ENCODE peak calls at places on chromosomes 12 and 14, in ten cellular contexts. Z is heart right ventricle; A is heart left ventricle; M is SK-N-SH; N is AG04450; V is GM23248; Y is CD8-positive, alpha-beta memory T cell; K is effector memory CD4-positive, alpha-beta T cell; J is left ventricle myocardium inferior; Q is upper lobe of right lung. W is an unnamed sample.
A peak's percentile ranks its signal among the peaks of the same experiment; 100 is the strongest.

GRCh38 chr12:93943766-93944165 is 204.6 kb upstream of the PLXNC1 start:
- DNase-seq in J (no peak), V (peak; percentile 90), N (no peak), A (no peak), Z (no peak), M (no peak), Q (no peak), Y (no peak), K (no peak), W (no peak)

GRCh38 chr12:93325855-93326254 is 51.9 kb upstream of the NUDT4 start:
- DNase-seq in Y (no peak), N (no peak), Z (no peak), Q (no peak), V (peak; percentile 95), J (no peak), A (no peak), K (no peak), M (no peak), W (no peak)

GRCh38 chr12:127480775-127481314 is 786.1 kb upstream of the TMEM132C start:
- DNase-seq in K (no peak), V (no peak), M (no peak), Q (no peak), Y (no peak), Z (no peak), A (no peak), N (no peak), J (no peak), W (no peak)

GRCh38 chr12:116265361-116266128 is 11.9 kb downstream of the MED13L start:
- DNase-seq in Q (no peak), Z (no peak), K (no peak), V (peak; percentile 64), A (no peak), J (no peak), Y (no peak), N (no peak), M (no peak), W (no peak)

GRCh38 chr12:12582895-12583303 is 20.2 kb upstream of the DUSP16 start:
- DNase-seq in J (no peak), Z (no peak), M (no peak), A (no peak), N (no peak), Y (no peak), K (no peak), V (peak; percentile 52), Q (no peak), W (no peak)

GRCh38 chr12:121925361-121925725 is 7.0 kb downstream of the CFAP251 start:
- DNase-seq in K (no peak), Q (no peak), Z (no peak), Y (no peak), M (no peak), J (no peak), N (no peak), V (peak; percentile 91), A (no peak), W (no peak)

GRCh38 chr12:25769076-25769945 is 189.2 kb upstream of the RASSF8 start:
- DNase-seq in A (no peak), K (no peak), Q (no peak), Z (no peak), N (peak; percentile 49), J (no peak), V (peak; percentile 93), Y (no peak), M (no peak), W (no peak)

GRCh38 chr14:22432348-22432976 is 156.6 kb downstream of the DAD1 start:
- DNase-seq in V (peak; percentile 89), Q (no peak), A (peak; percentile 51), J (no peak), K (no peak), Y (no peak), Z (no peak), M (no peak), N (peak; percentile 74), W (no peak)

GRCh38 chr12:118327381-118327780 is 45.3 kb downstream of the TAOK3 start:
- DNase-seq in J (no peak), V (peak; percentile 23), N (no peak), K (no peak), A (no peak), Q (no peak), Y (no peak), M (no peak), Z (no peak), W (no peak)

GRCh38 chr12:50088577-50089335 is 3.6 kb downstream of the SMARCD1 start:
- DNase-seq in K (peak; percentile 36), Y (peak; percentile 68), M (peak; percentile 65), A (no peak), Z (no peak), N (no peak), Q (no peak), V (peak; percentile 69), J (no peak), W (no peak)

GRCh38 chr14:61511558-61511924 is 183.8 kb upstream of the HIF1A start:
- DNase-seq in N (no peak), J (no peak), Q (peak; percentile 68), M (no peak), Z (no peak), Y (no peak), K (no peak), A (no peak), V (no peak), W (no peak)

GRCh38 chr14:69073429-69073828 is 79.5 kb downstream of the DCAF5 start:
- DNase-seq in Z (no peak), K (no peak), M (no peak), J (no peak), Q (no peak), N (no peak), V (no peak), Y (no peak), A (no peak), W (no peak)

GRCh38 chr12:49187184-49187583 is 1.7 kb downstream of the TUBA1A start:
- DNase-seq in J (peak; percentile 52), K (no peak), N (no peak), M (peak; percentile 47), A (peak; percentile 69), Y (no peak), Z (peak; percentile 21), V (peak; percentile 84), Q (no peak), W (no peak)

GRCh38 chr12:99983721-99984258 is 946 bp downstream of the ANKS1B start:
- DNase-seq in M (peak; percentile 52), Z (no peak), A (no peak), K (no peak), N (no peak), J (no peak), Y (no peak), V (peak; percentile 17), Q (no peak), W (no peak)

GRCh38 chr14:76293923-76294322 is 82.0 kb upstream of the ESRRB start:
- DNase-seq in V (no peak), Q (no peak), A (no peak), N (no peak), J (no peak), M (no peak), K (no peak), Y (no peak), Z (no peak), W (no peak)

DNA sequence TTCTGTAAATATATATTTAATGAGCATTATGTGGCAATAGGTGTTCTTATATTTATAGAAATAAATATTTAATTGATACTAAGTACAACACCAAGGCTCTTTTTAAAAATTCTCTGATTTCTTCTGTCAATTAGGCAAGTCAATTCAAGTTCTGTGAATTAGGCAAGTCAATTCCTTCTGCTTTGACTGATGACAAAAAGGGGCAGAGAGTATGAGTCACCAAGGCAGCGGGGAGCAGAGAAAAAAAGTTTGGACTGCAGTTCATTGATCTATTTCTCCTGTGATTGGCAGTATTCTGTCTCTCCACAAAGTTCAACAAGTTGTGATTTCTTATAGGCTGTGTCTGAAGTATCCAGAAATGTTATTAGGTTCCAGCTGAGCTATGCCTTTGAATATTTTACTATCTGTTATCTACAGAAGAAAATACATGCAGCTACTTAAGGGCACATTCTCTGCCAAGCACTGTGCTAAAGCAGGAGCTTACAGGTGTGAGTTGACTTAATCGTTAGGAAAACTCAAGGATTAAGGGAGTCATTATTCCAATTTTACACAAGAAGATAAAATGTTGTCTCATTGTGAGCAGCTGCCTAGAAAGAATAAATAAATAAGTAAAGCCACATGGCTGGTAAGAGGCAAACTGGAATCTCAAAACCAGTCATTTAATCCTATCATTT is 206.4 kb upstream of the ALG10B start:
- DNase-seq in Y (no peak), V (no peak), Z (no peak), J (no peak), N (no peak), K (no peak), Q (no peak), A (no peak), M (no peak), W (no peak)
- H3K9me3 ChIP-seq in Y (no peaks in the 10 kb centered on the region), V (no peaks in the 10 kb centered on the region), Z (no peaks in the 10 kb centered on the region), J (no peaks in the 10 kb centered on the region), N (peaks cover 20% of the 10 kb centered on the region), K (no peaks in the 10 kb centered on the region), Q (no peaks in the 10 kb centered on the region), A (no peaks in the 10 kb centered on the region), M (no peaks in the 10 kb centered on the region), W (no peaks in the 10 kb centered on the region)

GRCh38 chr12:34207858-34208257 is 185.6 kb downstream of the ALG10 start:
- DNase-seq in K (no peak), N (no peak), A (no peak), Q (no peak), Z (no peak), M (no peak), V (no peak), J (no peak), Y (no peak), W (no peak)
- H3K9me3 ChIP-seq in K (no peaks in the 10 kb centered on the region), N (peaks cover 97% of the 10 kb centered on the region), A (no peaks in the 10 kb centered on the region), Q (no peaks in the 10 kb centered on the region), Z (no peaks in the 10 kb centered on the region), M (no peaks in the 10 kb centered on the region), V (no peaks in the 10 kb centered on the region), J (no peaks in the 10 kb centered on the region), Y (no peaks in the 10 kb centered on the region), W (no peaks in the 10 kb centered on the region)

DNA sequence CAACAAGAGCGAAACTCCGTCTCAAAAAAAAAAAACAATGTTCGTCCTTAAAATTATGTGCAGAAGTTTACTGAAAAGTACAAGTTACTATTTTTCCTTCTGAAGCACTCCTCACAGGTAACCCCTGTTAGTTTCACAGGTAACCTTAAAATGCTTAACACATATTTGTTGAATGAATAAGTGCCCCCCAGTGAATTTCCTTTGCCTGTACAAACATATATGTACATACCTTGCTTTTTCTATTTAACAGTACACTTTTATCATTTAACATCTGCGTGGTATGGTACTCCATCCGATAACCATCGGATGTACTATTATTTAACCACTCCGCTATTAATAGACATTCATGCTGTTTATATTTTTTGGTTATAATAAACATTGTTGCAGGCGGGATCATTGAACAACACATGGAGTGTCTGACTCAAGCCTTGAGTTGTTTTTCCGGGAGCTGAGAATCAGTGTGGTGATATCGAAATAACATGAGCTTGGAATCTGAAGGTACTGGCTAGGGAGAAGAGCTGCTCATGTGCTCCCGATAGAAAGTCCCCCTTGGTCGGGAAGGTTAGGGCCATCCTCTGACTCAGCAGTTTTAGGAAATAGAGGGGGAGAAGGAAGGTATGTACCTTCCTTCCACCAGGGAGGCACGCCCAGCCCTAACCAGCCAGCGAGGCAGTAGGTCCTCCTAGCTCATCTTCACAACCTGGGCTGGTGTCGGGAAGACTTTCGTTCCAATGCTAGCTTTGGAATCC is 1.6 kb upstream of the RAB35 start:
- DNase-seq in V (peak; percentile 84), A (no peak), Y (no peak), N (no peak), M (no peak), Z (no peak), J (no peak), K (no peak), Q (no peak), W (no peak)
- H3K9me3 ChIP-seq in V (no peaks in the 10 kb centered on the region), A (no peaks in the 10 kb centered on the region), Y (no peaks in the 10 kb centered on the region), N (no peaks in the 10 kb centered on the region), M (no peaks in the 10 kb centered on the region), Z (no peaks in the 10 kb centered on the region), J (no peaks in the 10 kb centered on the region), K (no peaks in the 10 kb centered on the region), Q (no peaks in the 10 kb centered on the region), W (no peaks in the 10 kb centered on the region)

GRCh38 chr14:42028607-42029006 is 421.9 kb downstream of the LRFN5 start:
- DNase-seq in A (no peak), J (no peak), Q (no peak), Y (no peak), M (no peak), V (no peak), K (no peak), N (no peak), Z (no peak), W (no peak)
- H3K9me3 ChIP-seq in A (no peaks in the 10 kb centered on the region), J (peaks cover 23% of the 10 kb centered on the region), Q (no peaks in the 10 kb centered on the region), Y (no peaks in the 10 kb centered on the region), M (no peaks in the 10 kb centered on the region), V (no peaks in the 10 kb centered on the region), K (no peaks in the 10 kb centered on the region), N (no peaks in the 10 kb centered on the region), Z (no peaks in the 10 kb centered on the region), W (peaks cover 11% of the 10 kb centered on the region)

W was measured in left lung.